ENCODE peak calls at places on chromosomes 1 and 21, in six cellular contexts. One of them, this sample, is unnamed.

GRCh38 chr21:28675265-28676041 is 317.2 kb downstream of the LTN1 start:
- DNase-seq in Panc1: no peak
- DNase-seq in tibial nerve: no peak
- DNase-seq in upper lobe of right lung: no peak
- DNase-seq in thoracic aorta: no peak
- DNase-seq in SJCRH30: no peak
- DNase-seq in this sample: no peak

GRCh38 chr1:16183157-16183556 is 27.3 kb upstream of the EPHA2 start:
- DNase-seq in tibial nerve: no peak
- DNase-seq in Panc1: no peak
- DNase-seq in SJCRH30: no peak
- DNase-seq in thoracic aorta: no peak
- DNase-seq in upper lobe of right lung: peak; percentile 90
- DNase-seq in this sample: peak; percentile 82

GRCh38 chr1:202165942-202166843 is 5.8 kb upstream of the PTPN7 start:
- DNase-seq in Panc1: no peak
- DNase-seq in upper lobe of right lung: peak; percentile 31
- DNase-seq in tibial nerve: no peak
- DNase-seq in thoracic aorta: no peak
- DNase-seq in SJCRH30: no peak
- DNase-seq in this sample: no peak

GRCh38 chr1:234780531-234781162 is 170.7 kb upstream of the IRF2BP2 start:
- DNase-seq in Panc1: no peak
- DNase-seq in tibial nerve: no peak
- DNase-seq in SJCRH30: no peak
- DNase-seq in thoracic aorta: no peak
- DNase-seq in upper lobe of right lung: no peak
- DNase-seq in this sample: peak; percentile 62

GRCh38 chr1:39825432-39825941 is 36.8 kb upstream of the BMP8B start:
- DNase-seq in upper lobe of right lung: no peak
- DNase-seq in thoracic aorta: no peak
- DNase-seq in Panc1: no peak
- DNase-seq in tibial nerve: no peak
- DNase-seq in SJCRH30: no peak
- DNase-seq in this sample: no peak

GRCh38 chr1:58628987-58629598 is 52.0 kb upstream of the TACSTD2 start:
- DNase-seq in thoracic aorta: no peak
- DNase-seq in upper lobe of right lung: no peak
- DNase-seq in Panc1: no peak
- DNase-seq in tibial nerve: no peak
- DNase-seq in SJCRH30: no peak
- DNase-seq in this sample: no peak

GRCh38 chr1:25169610-25170009 is 62.7 kb downstream of the SYF2 start:
- DNase-seq in SJCRH30: no peak
- DNase-seq in upper lobe of right lung: no peak
- DNase-seq in tibial nerve: no peak
- DNase-seq in Panc1: no peak
- DNase-seq in thoracic aorta: no peak
- DNase-seq in this sample: no peak

GRCh38 chr1:62209931-62210595 is 15.4 kb downstream of the L1TD1 start:
- DNase-seq in SJCRH30: peak; percentile 69
- DNase-seq in tibial nerve: no peak
- DNase-seq in upper lobe of right lung: no peak
- DNase-seq in thoracic aorta: no peak
- DNase-seq in Panc1: no peak
- DNase-seq in this sample: no peak

GRCh38 chr1:111571987-111572386 is 47.6 kb upstream of the RAP1A start:
- DNase-seq in upper lobe of right lung: no peak
- DNase-seq in SJCRH30: no peak
- DNase-seq in Panc1: no peak
- DNase-seq in tibial nerve: no peak
- DNase-seq in thoracic aorta: no peak
- DNase-seq in this sample: no peak

GRCh38 chr1:221283532-221283931 is 404.3 kb downstream of the HLX start:
- DNase-seq in Panc1: no peak
- DNase-seq in tibial nerve: no peak
- DNase-seq in upper lobe of right lung: no peak
- DNase-seq in SJCRH30: no peak
- DNase-seq in thoracic aorta: no peak
- DNase-seq in this sample: no peak

GRCh38 chr1:247400685-247401084 is 15.3 kb upstream of the NLRP3 start:
- DNase-seq in tibial nerve: no peak
- DNase-seq in Panc1: no peak
- DNase-seq in thoracic aorta: no peak
- DNase-seq in upper lobe of right lung: no peak
- DNase-seq in SJCRH30: no peak
- DNase-seq in this sample: no peak

GRCh38 chr1:170790651-170791071 is 126.7 kb downstream of the PRRX1 start:
- DNase-seq in upper lobe of right lung: no peak
- DNase-seq in SJCRH30: no peak
- DNase-seq in tibial nerve: no peak
- DNase-seq in thoracic aorta: no peak
- DNase-seq in Panc1: no peak
- DNase-seq in this sample: no peak

GRCh38 chr21:34935452-34935851 is 113.7 kb downstream of the RUNX1 start:
- DNase-seq in Panc1: no peak
- DNase-seq in tibial nerve: no peak
- DNase-seq in SJCRH30: no peak
- DNase-seq in upper lobe of right lung: no peak
- DNase-seq in thoracic aorta: no peak
- DNase-seq in this sample: no peak
- H3K4me3 ChIP-seq in Panc1: no peak overlapping the region
- H3K4me3 ChIP-seq in tibial nerve: no peak overlapping the region
- H3K4me3 ChIP-seq in SJCRH30: no peak overlapping the region
- H3K4me3 ChIP-seq in upper lobe of right lung: no peak overlapping the region
- H3K4me3 ChIP-seq in thoracic aorta: no peak overlapping the region
- H3K4me3 ChIP-seq in this sample: no peak overlapping the region

GRCh38 chr21:31659286-31660133 is at the start of gene SOD1:
- DNase-seq in tibial nerve: peak; percentile 91
- DNase-seq in upper lobe of right lung: peak; percentile 97
- DNase-seq in SJCRH30: peak; percentile 94
- DNase-seq in Panc1: peak; percentile 36
- DNase-seq in thoracic aorta: peak; percentile 70
- DNase-seq in this sample: peak; percentile 96
- H3K36me3 ChIP-seq in tibial nerve: peaks cover 20% of the 10 kb centered on the region
- H3K36me3 ChIP-seq in upper lobe of right lung: peaks cover 11% of the 10 kb centered on the region
- H3K36me3 ChIP-seq in SJCRH30: peaks cover 19% of the 10 kb centered on the region
- H3K36me3 ChIP-seq in Panc1: peaks cover 4% of the 10 kb centered on the region
- H3K36me3 ChIP-seq in thoracic aorta: no peaks in the 10 kb centered on the region
- H3K36me3 ChIP-seq in this sample: peaks cover 11% of the 10 kb centered on the region

DNA sequence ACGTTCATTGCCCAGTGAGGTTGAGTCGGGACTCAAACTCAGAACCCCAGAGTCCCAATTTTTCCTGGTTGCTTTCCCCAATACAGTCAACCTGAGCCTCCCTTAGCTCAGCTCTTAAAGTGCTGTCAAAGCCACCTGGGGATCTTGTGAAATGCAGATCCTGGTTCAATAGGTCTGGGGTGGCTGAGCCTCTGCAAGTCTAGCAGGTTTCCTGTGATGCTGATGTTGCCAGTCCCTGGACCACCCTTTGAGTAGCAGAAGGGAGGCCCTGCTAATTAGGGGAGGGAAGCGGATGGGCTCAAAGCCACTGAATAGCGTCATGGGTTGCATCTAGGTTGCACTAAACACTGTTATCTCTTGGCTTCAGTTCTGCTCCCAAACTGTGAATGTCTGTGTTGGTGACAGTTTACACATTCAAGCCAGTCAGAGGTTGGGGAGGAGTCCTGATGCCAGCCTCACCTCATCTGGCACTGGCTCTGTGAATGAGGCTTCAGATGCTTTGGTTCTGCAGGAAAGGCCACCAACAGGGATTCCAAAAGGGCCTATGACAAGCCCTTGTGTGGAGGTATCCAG is 127.2 kb downstream of the KAZN start:
- DNase-seq in SJCRH30: no peak
- DNase-seq in tibial nerve: no peak
- DNase-seq in thoracic aorta: no peak
- DNase-seq in Panc1: no peak
- DNase-seq in upper lobe of right lung: no peak
- DNase-seq in this sample: no peak
- H3K27me3 ChIP-seq in SJCRH30: peaks cover 8% of the 10 kb centered on the region
- H3K27me3 ChIP-seq in tibial nerve: no peaks in the 10 kb centered on the region
- H3K27me3 ChIP-seq in thoracic aorta: no peaks in the 10 kb centered on the region
- H3K27me3 ChIP-seq in Panc1: peaks cover 2% of the 10 kb centered on the region
- H3K27me3 ChIP-seq in upper lobe of right lung: no peaks in the 10 kb centered on the region
- H3K27me3 ChIP-seq in this sample: no peaks in the 10 kb centered on the region

GRCh38 chr1:8182034-8182761 is 135.7 kb upstream of the SLC45A1 start:
- DNase-seq in thoracic aorta: no peak
- DNase-seq in upper lobe of right lung: no peak
- DNase-seq in SJCRH30: no peak
- DNase-seq in tibial nerve: no peak
- DNase-seq in Panc1: peak; percentile 99
- DNase-seq in this sample: no peak
- H3K4me3 ChIP-seq in thoracic aorta: no peak overlapping the region
- H3K4me3 ChIP-seq in upper lobe of right lung: no peak overlapping the region
- H3K4me3 ChIP-seq in SJCRH30: no peak overlapping the region
- H3K4me3 ChIP-seq in tibial nerve: no peak overlapping the region
- H3K4me3 ChIP-seq in Panc1: no peak overlapping the region
- H3K4me3 ChIP-seq in this sample: no peak overlapping the region

GRCh38 chr1:88946845-88947244 is 45.6 kb downstream of the KYAT3 start:
- DNase-seq in SJCRH30: no peak
- DNase-seq in Panc1: no peak
- DNase-seq in thoracic aorta: no peak
- DNase-seq in upper lobe of right lung: no peak
- DNase-seq in tibial nerve: no peak
- DNase-seq in this sample: no peak

DNA sequence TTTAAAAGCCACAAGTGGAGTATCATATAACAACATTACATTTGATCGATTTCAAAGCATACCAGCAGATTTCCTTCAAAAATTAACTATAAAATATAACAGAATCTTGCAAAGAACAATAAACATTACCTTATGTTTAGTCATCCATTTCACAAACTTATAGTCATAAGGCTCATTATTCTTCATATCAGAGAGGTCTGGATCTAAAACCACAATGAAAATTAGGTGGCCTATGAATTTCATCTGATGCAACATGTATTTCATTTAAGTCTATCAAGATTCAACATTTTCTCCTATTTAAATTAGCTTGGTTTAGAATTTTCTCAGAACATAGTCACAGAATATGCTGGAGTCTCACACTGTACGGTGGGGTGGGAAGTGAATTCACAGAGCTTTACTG is 49.2 kb downstream of the KYAT3 start:
- DNase-seq in SJCRH30: no peak
- DNase-seq in upper lobe of right lung: no peak
- DNase-seq in thoracic aorta: no peak
- DNase-seq in Panc1: no peak
- DNase-seq in tibial nerve: no peak
- DNase-seq in this sample: no peak
- H3K36me3 ChIP-seq in SJCRH30: peaks cover 27% of the 10 kb centered on the region
- H3K36me3 ChIP-seq in upper lobe of right lung: peaks cover 55% of the 10 kb centered on the region
- H3K36me3 ChIP-seq in thoracic aorta: peaks cover 29% of the 10 kb centered on the region
- H3K36me3 ChIP-seq in Panc1: peaks cover 5% of the 10 kb centered on the region
- H3K36me3 ChIP-seq in tibial nerve: peaks cover 76% of the 10 kb centered on the region
- H3K36me3 ChIP-seq in this sample: peaks cover 3% of the 10 kb centered on the region

GRCh38 chr1:110524311-110525249 is 5.6 kb upstream of the KCNA10 start:
- DNase-seq in thoracic aorta: no peak
- DNase-seq in upper lobe of right lung: no peak
- DNase-seq in Panc1: peak; percentile 20
- DNase-seq in SJCRH30: peak; percentile 47
- DNase-seq in tibial nerve: no peak
- DNase-seq in this sample: no peak
- H3K27me3 ChIP-seq in thoracic aorta: no peaks in the 10 kb centered on the region
- H3K27me3 ChIP-seq in upper lobe of right lung: peaks cover 19% of the 10 kb centered on the region
- H3K27me3 ChIP-seq in Panc1: no peaks in the 10 kb centered on the region
- H3K27me3 ChIP-seq in SJCRH30: no peaks in the 10 kb centered on the region
- H3K27me3 ChIP-seq in tibial nerve: no peaks in the 10 kb centered on the region
- H3K27me3 ChIP-seq in this sample: no peaks in the 10 kb centered on the region

GRCh38 chr1:156705321-156705917 is at the start of gene CRABP2:
- DNase-seq in thoracic aorta: no peak
- DNase-seq in SJCRH30: no peak
- DNase-seq in Panc1: no peak
- DNase-seq in upper lobe of right lung: no peak
- DNase-seq in tibial nerve: no peak
- DNase-seq in this sample: no peak

GRCh38 chr1:156704930-156705320 is 458 bp downstream of the CRABP2 start:
- DNase-seq in upper lobe of right lung: no peak
- DNase-seq in thoracic aorta: peak; percentile 58
- DNase-seq in tibial nerve: peak; percentile 37
- DNase-seq in Panc1: no peak
- DNase-seq in SJCRH30: peak; percentile 35
- DNase-seq in this sample: peak; percentile 72

GRCh38 chr1:156704166-156704711 is 1.1 kb downstream of the CRABP2 start:
- DNase-seq in Panc1: no peak
- DNase-seq in upper lobe of right lung: no peak
- DNase-seq in thoracic aorta: no peak
- DNase-seq in SJCRH30: no peak
- DNase-seq in tibial nerve: no peak
- DNase-seq in this sample: no peak

GRCh38 chr1:156703336-156703735 is 2.0 kb downstream of the CRABP2 start:
- DNase-seq in tibial nerve: no peak
- DNase-seq in SJCRH30: no peak
- DNase-seq in upper lobe of right lung: no peak
- DNase-seq in thoracic aorta: no peak
- DNase-seq in Panc1: no peak
- DNase-seq in this sample: no peak

GRCh38 chr1:156703741-156704140 is 1.6 kb downstream of the CRABP2 start:
- DNase-seq in thoracic aorta: no peak
- DNase-seq in upper lobe of right lung: no peak
- DNase-seq in SJCRH30: peak; percentile 18
- DNase-seq in tibial nerve: no peak
- DNase-seq in Panc1: no peak
- DNase-seq in this sample: no peak
- H3K4me3 ChIP-seq in thoracic aorta: no peak overlapping the region
- H3K4me3 ChIP-seq in upper lobe of right lung: no peak overlapping the region
- H3K4me3 ChIP-seq in SJCRH30: no peak overlapping the region
- H3K4me3 ChIP-seq in tibial nerve: no peak overlapping the region
- H3K4me3 ChIP-seq in Panc1: peak overlapping the region; percentile 84
- H3K4me3 ChIP-seq in this sample: no peak overlapping the region

GRCh38 chr1:180027949-180028445 is 73.4 kb downstream of the CEP350 start:
- DNase-seq in Panc1: no peak
- DNase-seq in tibial nerve: no peak
- DNase-seq in SJCRH30: no peak
- DNase-seq in upper lobe of right lung: no peak
- DNase-seq in thoracic aorta: no peak
- DNase-seq in this sample: no peak
- H3K36me3 ChIP-seq in Panc1: peaks cover 29% of the 10 kb centered on the region
- H3K36me3 ChIP-seq in tibial nerve: peaks cover 68% of the 10 kb centered on the region
- H3K36me3 ChIP-seq in SJCRH30: peaks cover 52% of the 10 kb centered on the region
- H3K36me3 ChIP-seq in upper lobe of right lung: peaks cover 59% of the 10 kb centered on the region
- H3K36me3 ChIP-seq in thoracic aorta: peaks cover 6% of the 10 kb centered on the region
- H3K36me3 ChIP-seq in this sample: peaks cover 49% of the 10 kb centered on the region

DNA sequence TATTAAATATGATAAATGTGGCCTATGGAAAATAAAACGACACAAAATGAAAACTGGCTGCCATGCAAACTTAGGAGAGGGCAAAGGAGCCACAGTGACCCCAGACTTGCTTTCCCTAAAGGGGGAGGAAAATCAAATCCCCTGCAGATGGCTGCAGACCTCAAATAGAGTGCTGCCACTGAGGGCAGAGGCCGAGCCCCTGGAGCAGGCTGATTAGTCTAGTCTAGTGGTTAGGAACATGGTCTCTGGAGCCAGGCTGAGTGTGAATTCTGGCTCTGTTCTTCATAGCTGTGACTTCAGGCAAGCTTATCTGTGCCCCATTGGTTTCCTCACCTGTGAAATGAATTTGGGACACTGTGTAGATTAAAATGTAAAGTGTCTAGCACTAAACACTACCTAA is 60.8 kb downstream of the ITPKB start:
- DNase-seq in SJCRH30: no peak
- DNase-seq in Panc1: no peak
- DNase-seq in thoracic aorta: no peak
- DNase-seq in tibial nerve: no peak
- DNase-seq in upper lobe of right lung: no peak
- DNase-seq in this sample: no peak
- H3K27me3 ChIP-seq in SJCRH30: no peaks in the 10 kb centered on the region
- H3K27me3 ChIP-seq in Panc1: no peaks in the 10 kb centered on the region
- H3K27me3 ChIP-seq in thoracic aorta: no peaks in the 10 kb centered on the region
- H3K27me3 ChIP-seq in tibial nerve: no peaks in the 10 kb centered on the region
- H3K27me3 ChIP-seq in upper lobe of right lung: no peaks in the 10 kb centered on the region
- H3K27me3 ChIP-seq in this sample: no peaks in the 10 kb centered on the region